ENCODE peak calls at places on chromosomes 4 and X, in four cellular contexts. S is trophoblast cell, Z is GM12878, V is IMR-90. F is an unnamed sample. For H3K9me3, the result is how much of the 10 kb centered on the place peaks cover.

GRCh38 chrX:31500920-31501319 is 429.1 kb upstream of the FTHL17 start:
- DNase-seq in S (no peak), Z (no peak), V (peak), F (no peak)

GRCh38 chrX:54980334-54980733 is 13.7 kb downstream of the PFKFB1 start:
- DNase-seq in S (no peak), Z (no peak), V (no peak), F (no peak)

GRCh38 chr4:150589174-150589573 is 7.2 kb downstream of the MAB21L2 start:
- DNase-seq in S (no peak), Z (no peak), V (no peak), F (no peak)

GRCh38 chrX:1451251-1451675 is 1.4 kb downstream of the ASMTL start:
- DNase-seq in S (no peak), Z (no peak), V (no peak), F (no peak)

GRCh38 chr4:87073570-87074470 is 139.0 kb downstream of the AFF1 start:
- DNase-seq in S (no peak), Z (peak), V (peak), F (no peak)

GRCh38 chr4:153432971-153433752 is 33.0 kb upstream of the TMEM131L start:
- DNase-seq in S (peak), Z (peak), V (peak), F (peak)

GRCh38 chrX:15500497-15500966 is at the start of gene BMX:
- DNase-seq in S (no peak), Z (no peak), V (no peak), F (no peak)

GRCh38 chr4:105345838-105346237 is 128.0 kb downstream of the PPA2 start:
- DNase-seq in S (no peak), Z (no peak), V (no peak), F (no peak)

GRCh38 chrX:139823806-139824205 is 109.0 kb downstream of the ATP11C start:
- DNase-seq in S (no peak), Z (no peak), V (peak), F (peak)

GRCh38 chrX:129556806-129557315 is 16.8 kb downstream of the OCRL start:
- DNase-seq in S (peak), Z (no peak), V (no peak), F (no peak)

GRCh38 chr4:133799916-133800315 is 401.7 kb downstream of the PABPC4L start:
- DNase-seq in S (no peak), Z (no peak), V (no peak), F (no peak)

GRCh38 chrX:149314031-149314430 is 191.1 kb downstream of the IDS start:
- DNase-seq in S (no peak), Z (no peak), V (no peak), F (peak)

GRCh38 chr4:6307891-6308290 is 38.2 kb downstream of the WFS1 start:
- DNase-seq in S (no peak), Z (no peak), V (no peak), F (no peak)

GRCh38 chrX:48083212-48083611 is 11.8 kb upstream of the ZNF630 start:
- DNase-seq in S (peak), Z (no peak), V (peak), F (peak)

GRCh38 chr4:102684605-102685052 is 76.1 kb downstream of the MANBA start:
- DNase-seq in S (peak), Z (peak), V (peak), F (peak)

GRCh38 chr4:154818230-154818629 is 37.2 kb downstream of the RBM46 start:
- DNase-seq in S (no peak), Z (no peak), V (no peak), F (peak)

GRCh38 chrX:125651426-125651825 is 331.8 kb downstream of the TEX13C start:
- DNase-seq in S (peak), Z (no peak), V (no peak), F (no peak)

GRCh38 chr4:177239878-177240277 is 69.8 kb upstream of the NEIL3 start:
- DNase-seq in S (no peak), Z (no peak), V (peak), F (peak)

GRCh38 chr4:23921447-23921845 is 31.6 kb upstream of the PPARGC1A start:
- DNase-seq in S (no peak), Z (no peak), V (no peak), F (no peak)

GRCh38 chrX:69387559-69388487 is 116.3 kb upstream of the NALF2 start:
- DNase-seq in S (peak), Z (no peak), V (peak), F (peak)

GRCh38 chr4:155564086-155564485 is 102.6 kb upstream of the GUCY1A1 start:
- DNase-seq in S (no peak), Z (no peak), V (no peak), F (no peak)

GRCh38 chr4:40316333-40316781 is 18.8 kb upstream of the CHRNA9 start:
- DNase-seq in S (peak), Z (peak), V (peak), F (peak)

GRCh38 chr4:14529653-14530052 is 472.6 kb upstream of the CPEB2 start:
- DNase-seq in S (no peak), Z (no peak), V (no peak), F (no peak)

GRCh38 chr4:142845293-142846070 is 619 bp downstream of the INPP4B start:
- DNase-seq in S (peak), Z (no peak), V (no peak), F (peak)

GRCh38 chr4:38123555-38123954 is 163.4 kb downstream of the PTTG2 start:
- DNase-seq in S (no peak), Z (no peak), V (no peak), F (no peak)

GRCh38 chrX:129953881-129954280 is 28.6 kb upstream of the BCORL1 start:
- DNase-seq in S (no peak), Z (no peak), V (no peak), F (no peak)

GRCh38 chr4:186249785-186250739 is 15.9 kb upstream of the F11 start:
- DNase-seq in S (no peak), Z (no peak), V (peak), F (peak)

GRCh38 chr4:21753084-21753760 is 195.3 kb downstream of the KCNIP4 start:
- DNase-seq in S (peak), Z (no peak), V (no peak), F (peak)

GRCh38 chrX:10017866-10018265 is 50.7 kb downstream of the CLDN34 start:
- DNase-seq in S (peak), Z (no peak), V (peak), F (peak)

GRCh38 chr4:7872264-7872771 is 67.3 kb downstream of the AFAP1 start:
- DNase-seq in S (peak), Z (no peak), V (peak), F (peak)

GRCh38 chr4:151671541-151672059 is 89.2 kb downstream of the GATB start:
- DNase-seq in S (no peak), Z (no peak), V (no peak), F (no peak)

GRCh38 chrX:150085881-150086280 is 147.6 kb upstream of the EOLA2 start:
- DNase-seq in S (no peak), Z (no peak), V (peak), F (peak)

GRCh38 chr4:8394125-8394524 is 46.4 kb downstream of the ACOX3 start:
- DNase-seq in S (no peak), Z (no peak), V (peak), F (peak)

GRCh38 chr4:139619644-139620043 is 46.0 kb upstream of the MGST2 start:
- DNase-seq in S (peak), Z (no peak), V (no peak), F (peak)

GRCh38 chr4:86970447-86971354 is 35.9 kb downstream of the AFF1 start:
- DNase-seq in S (no peak), Z (no peak), V (no peak), F (no peak)

GRCh38 chr4:47209833-47210232 is 178.5 kb downstream of the GABRB1 start:
- DNase-seq in S (no peak), Z (no peak), V (peak), F (peak)

GRCh38 chr4:165635261-165635838 is 237.7 kb upstream of the TLL1 start:
- DNase-seq in S (no peak), Z (no peak), V (no peak), F (no peak)

DNA sequence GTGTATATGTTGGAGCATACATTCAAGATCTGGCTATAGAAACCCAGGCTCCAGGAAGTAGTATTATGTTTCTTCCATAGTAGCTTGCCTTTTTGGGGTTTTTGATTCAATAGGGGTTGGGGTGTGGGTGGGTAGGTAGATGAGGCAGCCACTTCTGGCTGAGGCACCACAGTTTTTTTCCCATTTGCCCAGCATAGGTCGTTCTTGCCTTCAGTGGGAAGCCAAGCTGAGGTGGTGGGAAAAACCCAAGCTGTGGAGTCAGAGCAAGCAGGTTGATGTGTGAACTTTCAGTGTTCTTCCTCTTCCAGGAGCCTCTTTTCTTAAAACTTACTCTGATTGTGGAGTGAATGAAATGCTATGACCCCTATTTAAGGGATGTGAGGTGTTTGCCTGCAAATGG is 67.0 kb upstream of the RPS6KA3 start:
- DNase-seq in S (no peak), Z (no peak), V (no peak), F (no peak)
- H3K9me3 ChIP-seq in S (under half), Z (under half), V (under half), F (under half)

GRCh38 chr4:76980280-76980679 is 30.7 kb downstream of the SEPTIN11 start:
- DNase-seq in S (no peak), Z (no peak), V (no peak), F (no peak)
- H2AFZ ChIP-seq in S (no peak), Z (no peak), V (no peak), F (no peak)

GRCh38 chr4:119525005-119525749 is 103.4 kb downstream of the PDE5A start:
- DNase-seq in S (peak), Z (no peak), V (peak), F (peak)
- H3K4me3 ChIP-seq in S (no peak), Z (no peak), V (peak), F (peak)

GRCh38 chrX:153728951-153729631 is 4.4 kb downstream of the ABCD1 start:
- DNase-seq in S (peak), Z (no peak), V (no peak), F (no peak)

GRCh38 chrX:153725832-153726285 is 1.2 kb downstream of the ABCD1 start:
- DNase-seq in S (no peak), Z (no peak), V (no peak), F (peak)

GRCh38 chrX:153726286-153727107 is 1.8 kb downstream of the ABCD1 start:
- DNase-seq in S (peak), Z (peak), V (peak), F (peak)

GRCh38 chrX:153728095-153728494 is 3.4 kb downstream of the ABCD1 start:
- DNase-seq in S (peak), Z (no peak), V (no peak), F (no peak)

GRCh38 chrX:153727108-153727931 is 2.7 kb downstream of the ABCD1 start:
- DNase-seq in S (peak), Z (no peak), V (no peak), F (peak)
- H3K9me3 ChIP-seq in S (under half), Z (under half), V (under half), F (under half)

DNA sequence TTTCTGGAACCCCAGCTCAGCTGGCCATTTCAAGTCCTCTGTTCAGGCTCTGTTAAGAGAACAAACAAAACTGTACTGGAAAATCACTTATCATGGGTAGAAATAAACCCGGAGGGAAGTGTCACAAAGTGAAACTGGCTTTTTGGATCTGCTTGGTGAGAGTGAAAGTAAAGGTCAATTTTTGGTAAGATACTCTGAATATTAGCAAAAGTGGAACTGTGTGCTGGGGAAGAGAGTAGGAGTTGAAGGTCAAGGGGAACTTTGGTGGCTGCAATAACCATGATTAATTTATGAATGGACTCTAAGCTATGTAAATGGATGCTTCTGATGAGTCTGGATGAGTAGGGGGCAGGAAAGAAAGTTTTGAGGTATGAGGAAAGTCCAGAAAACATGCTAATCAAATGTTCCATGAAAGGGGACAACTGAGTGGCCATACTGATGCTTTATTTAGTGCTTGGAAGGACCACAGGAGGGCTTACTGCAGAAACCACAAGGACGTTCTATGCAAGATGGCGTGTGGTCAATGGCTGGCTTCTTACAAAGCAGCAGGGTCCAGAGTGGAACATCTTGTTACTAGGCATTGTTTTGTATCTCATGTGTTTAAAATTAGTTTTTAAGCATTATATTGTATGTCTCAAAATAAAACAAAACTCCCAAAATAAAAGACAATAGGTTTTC is 36.8 kb upstream of the TNIP3 start:
- DNase-seq in S (no peak), Z (peak), V (no peak), F (no peak)
- H2AFZ ChIP-seq in S (no peak), Z (peak), V (no peak), F (no peak)

DNA sequence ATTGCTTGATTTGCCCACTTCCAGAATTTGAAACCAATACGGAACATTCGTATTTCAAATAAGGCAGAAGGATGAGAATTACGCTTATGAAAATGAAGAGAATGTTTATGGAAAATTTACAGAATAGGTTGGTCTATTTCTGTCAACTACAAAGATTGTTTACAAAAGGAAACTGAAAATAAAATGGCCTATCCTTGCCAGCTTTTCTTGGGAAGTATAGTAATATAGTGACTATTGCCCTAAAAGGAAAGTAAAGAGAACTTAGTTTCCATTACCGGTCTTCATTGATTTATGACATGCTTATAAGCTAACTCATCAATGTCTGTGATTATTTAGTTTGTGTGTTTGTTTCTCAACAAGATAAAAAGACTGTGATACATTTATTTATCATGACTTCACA is 2.9 kb upstream of the SPRY1 start:
- DNase-seq in S (no peak), Z (no peak), V (no peak), F (no peak)
- H3K4me3 ChIP-seq in S (no peak), Z (no peak), V (no peak), F (no peak)

GRCh38 chrX:75989806-75990590 is 182.9 kb upstream of the PBDC1 start:
- DNase-seq in S (no peak), Z (peak), V (no peak), F (no peak)

GRCh38 chrX:75986980-75987379 is 185.9 kb upstream of the PBDC1 start:
- DNase-seq in S (no peak), Z (no peak), V (no peak), F (no peak)
- H3K9me3 ChIP-seq in S (under half), Z (under half), V (under half), F (under half)

GRCh38 chr4:26139310-26139924 is 181.4 kb upstream of the RBPJ start:
- DNase-seq in S (no peak), Z (no peak), V (no peak), F (peak)

GRCh38 chr4:26140150-26140898 is 180.5 kb upstream of the RBPJ start:
- DNase-seq in S (no peak), Z (no peak), V (peak), F (peak)

GRCh38 chr4:26144526-26145167 is 176.2 kb upstream of the RBPJ start:
- DNase-seq in S (no peak), Z (no peak), V (peak), F (peak)

GRCh38 chr4:26141101-26141830 is 179.5 kb upstream of the RBPJ start:
- DNase-seq in S (no peak), Z (no peak), V (no peak), F (no peak)

DNA sequence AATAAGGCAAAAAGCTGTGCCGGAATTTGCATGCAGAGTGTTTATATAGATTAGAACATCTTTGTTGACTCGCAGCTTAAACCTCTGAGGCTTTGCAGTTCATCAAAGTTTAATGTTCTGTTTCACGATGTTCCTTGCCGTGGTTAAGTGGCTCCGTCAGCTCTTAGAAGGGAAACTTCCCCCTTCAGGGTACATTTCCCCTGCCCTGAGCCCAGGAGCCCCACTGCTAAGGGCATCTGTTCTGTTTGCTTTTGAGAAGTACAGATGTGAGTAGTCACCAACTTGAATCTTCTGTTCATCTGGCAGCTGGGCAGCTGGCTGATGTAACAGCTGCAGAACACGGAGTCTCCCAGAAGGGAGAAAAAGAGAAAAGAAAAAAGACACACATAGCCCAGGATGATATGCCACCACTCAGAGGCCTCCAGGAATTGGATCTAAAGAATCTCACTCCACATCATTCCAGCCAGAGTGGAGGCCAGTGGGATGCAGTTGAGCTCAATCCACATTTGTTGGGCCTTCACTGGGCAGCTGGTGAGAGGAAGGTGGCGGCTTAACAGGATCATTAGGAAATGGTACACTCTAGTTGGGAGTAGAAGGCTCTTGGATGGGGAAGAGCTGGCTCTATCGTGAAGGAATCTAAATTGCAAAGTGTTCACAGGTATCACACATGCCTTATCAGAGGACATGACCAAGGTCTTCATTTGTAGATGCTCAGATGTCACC is 178.7 kb upstream of the RBPJ start:
- DNase-seq in S (no peak), Z (no peak), V (peak), F (peak)
- H2AFZ ChIP-seq in S (no peak), Z (no peak), V (peak), F (peak)